ENCODE peak calls at places on chromosomes 12 and 14, in six cellular contexts. O, Z, M, Y, W and A are unnamed samples. For H3K4me1, the result is how much of the 10 kb centered on the place peaks cover.

GRCh38 chr12:62866451-62867082 is 68.4 kb downstream of the PPM1H start:
- DNase-seq in O (no peak), Z (no peak), M (no peak), Y (no peak), W (no peak), A (no peak)

GRCh38 chr12:106841471-106842302 is 67.2 kb downstream of the RIC8B start:
- DNase-seq in O (peak), Z (peak), M (no peak), Y (no peak), W (peak), A (no peak)

GRCh38 chr12:13102481-13103195 is 829 bp downstream of the GSG1 start:
- DNase-seq in O (no peak), Z (no peak), M (no peak), Y (no peak), W (no peak), A (no peak)

GRCh38 chr14:80954771-80955299 is 586 bp upstream of the TSHR start:
- DNase-seq in O (peak), Z (peak), M (peak), Y (peak), W (peak), A (peak)

GRCh38 chr12:50354908-50355307 is 41.5 kb downstream of the FAM186A start:
- DNase-seq in O (no peak), Z (no peak), M (no peak), Y (no peak), W (no peak), A (no peak)

GRCh38 chr14:90740081-90740480 is 76.1 kb downstream of the TTC7B start:
- DNase-seq in O (peak), Z (no peak), M (no peak), Y (no peak), W (no peak), A (no peak)

GRCh38 chr12:131833288-131833895 is 5.2 kb downstream of the MMP17 start:
- DNase-seq in O (no peak), Z (no peak), M (no peak), Y (no peak), W (no peak), A (peak)

GRCh38 chr14:100673085-100673806 is 53.4 kb upstream of the DLK1 start:
- DNase-seq in O (peak), Z (peak), M (peak), Y (peak), W (no peak), A (no peak)

GRCh38 chr14:76701436-76701835 is 59.8 kb upstream of the VASH1 start:
- DNase-seq in O (no peak), Z (no peak), M (no peak), Y (no peak), W (no peak), A (no peak)

GRCh38 chr12:133130808-133131128 is 341 bp downstream of the ZNF10 start:
- DNase-seq in O (no peak), Z (peak), M (peak), Y (peak), W (peak), A (peak)

GRCh38 chr12:26867084-26867483 is 34.1 kb upstream of the ITPR2 start:
- DNase-seq in O (no peak), Z (no peak), M (no peak), Y (no peak), W (no peak), A (no peak)

GRCh38 chr14:105201156-105201927 is 20.2 kb upstream of the NUDT14 start:
- DNase-seq in O (peak), Z (no peak), M (no peak), Y (no peak), W (no peak), A (no peak)

GRCh38 chr14:37246427-37246829 is 48.7 kb downstream of the MIPOL1 start:
- DNase-seq in O (no peak), Z (no peak), M (no peak), Y (no peak), W (no peak), A (no peak)

GRCh38 chr12:95733156-95733825 is 57.3 kb downstream of the NTN4 start:
- DNase-seq in O (no peak), Z (no peak), M (no peak), Y (no peak), W (no peak), A (no peak)

GRCh38 chr12:61452076-61452475 is 808.1 kb upstream of the USP15 start:
- DNase-seq in O (no peak), Z (no peak), M (no peak), Y (no peak), W (no peak), A (no peak)

GRCh38 chr14:41899416-41899815 is 292.7 kb downstream of the LRFN5 start:
- DNase-seq in O (no peak), Z (no peak), M (no peak), Y (no peak), W (no peak), A (no peak)

GRCh38 chr14:44369401-44370123 is 137.5 kb downstream of the FSCB start:
- DNase-seq in O (no peak), Z (no peak), M (no peak), Y (no peak), W (no peak), A (no peak)

GRCh38 chr14:78614651-78615050 is 444.5 kb downstream of the NRXN3 start:
- DNase-seq in O (no peak), Z (no peak), M (no peak), Y (no peak), W (no peak), A (no peak)

GRCh38 chr14:75860561-75861160 is 121.1 kb downstream of the TGFB3 start:
- DNase-seq in O (no peak), Z (no peak), M (no peak), Y (no peak), W (no peak), A (no peak)

GRCh38 chr14:29955087-29955486 is 27.4 kb upstream of the PRKD1 start:
- DNase-seq in O (no peak), Z (no peak), M (no peak), Y (no peak), W (no peak), A (no peak)

GRCh38 chr12:120321382-120322202 is 6.0 kb downstream of the PLA2G1B start:
- DNase-seq in O (peak), Z (peak), M (peak), Y (no peak), W (no peak), A (no peak)

GRCh38 chr14:73250317-73250713 is 13.0 kb downstream of the PAPLN start:
- DNase-seq in O (no peak), Z (no peak), M (no peak), Y (no peak), W (no peak), A (no peak)

GRCh38 chr12:12266389-12266872 is 413 bp downstream of the LRP6 start:
- DNase-seq in O (no peak), Z (peak), M (no peak), Y (no peak), W (peak), A (no peak)

GRCh38 chr14:59118171-59118570 is 70.3 kb upstream of the DAAM1 start:
- DNase-seq in O (no peak), Z (no peak), M (no peak), Y (no peak), W (no peak), A (no peak)

GRCh38 chr14:39731912-39732311 is 299.7 kb upstream of the FBXO33 start:
- DNase-seq in O (no peak), Z (no peak), M (no peak), Y (no peak), W (no peak), A (no peak)

GRCh38 chr12:8784464-8784863 is 38.0 kb upstream of the A2ML1 start:
- DNase-seq in O (no peak), Z (no peak), M (no peak), Y (no peak), W (no peak), A (no peak)

GRCh38 chr14:75880512-75880911 is 101.3 kb downstream of the TGFB3 start:
- DNase-seq in O (no peak), Z (no peak), M (no peak), Y (no peak), W (no peak), A (no peak)

GRCh38 chr14:59428581-59429012 is 36.6 kb downstream of the GPR135 start:
- DNase-seq in O (no peak), Z (no peak), M (no peak), Y (no peak), W (no peak), A (no peak)

GRCh38 chr14:37253905-37254304 is 56.2 kb downstream of the MIPOL1 start:
- DNase-seq in O (no peak), Z (no peak), M (no peak), Y (no peak), W (no peak), A (no peak)

GRCh38 chr12:123043536-123044001 is 63.1 kb downstream of the ARL6IP4 start:
- DNase-seq in O (peak), Z (peak), M (peak), Y (peak), W (peak), A (peak)

GRCh38 chr12:102948941-102949352 is 8.5 kb upstream of the ASCL1 start:
- DNase-seq in O (peak), Z (peak), M (no peak), Y (no peak), W (peak), A (peak)

GRCh38 chr12:90037740-90038139 is 329.1 kb upstream of the ATP2B1 start:
- DNase-seq in O (no peak), Z (no peak), M (no peak), Y (no peak), W (no peak), A (no peak)

GRCh38 chr12:79766705-79767464 is 76.1 kb upstream of the PAWR start:
- DNase-seq in O (no peak), Z (no peak), M (no peak), Y (no peak), W (no peak), A (no peak)

GRCh38 chr12:115817399-115817798 is 460.1 kb downstream of the MED13L start:
- DNase-seq in O (no peak), Z (no peak), M (no peak), Y (no peak), W (no peak), A (no peak)

GRCh38 chr12:108516511-108517275 is 1.6 kb downstream of the FICD start:
- DNase-seq in O (no peak), Z (no peak), M (no peak), Y (no peak), W (no peak), A (no peak)

GRCh38 chr14:90897022-90897421 is 80.8 kb upstream of the TTC7B start:
- DNase-seq in O (no peak), Z (peak), M (no peak), Y (no peak), W (no peak), A (no peak)

DNA sequence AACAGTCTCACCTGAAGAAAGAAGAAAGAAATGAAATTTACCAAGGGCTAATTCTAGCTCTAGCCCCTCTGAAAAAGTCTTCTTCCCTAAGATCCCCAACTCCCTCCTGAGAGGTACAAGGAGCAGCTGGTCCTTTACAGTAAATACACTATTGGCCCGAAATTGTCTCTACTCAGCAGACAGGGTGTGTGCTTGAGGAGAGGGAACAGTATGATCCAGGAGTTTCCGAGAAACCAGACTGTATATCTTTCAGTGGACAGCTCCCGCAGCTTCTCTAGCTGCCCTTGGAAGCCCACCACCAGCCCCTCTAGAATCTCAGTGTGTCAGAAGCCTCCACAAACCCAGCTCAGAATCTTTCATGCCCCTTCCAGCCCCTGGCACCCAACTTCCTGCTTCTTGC is 8.1 kb downstream of the GPR84 start:
- DNase-seq in O (no peak), Z (no peak), M (no peak), Y (no peak), W (no peak), A (no peak)
- H3K27ac ChIP-seq in O (peak), Z (peak), M (peak), Y (peak), W (peak), A (no peak)

DNA sequence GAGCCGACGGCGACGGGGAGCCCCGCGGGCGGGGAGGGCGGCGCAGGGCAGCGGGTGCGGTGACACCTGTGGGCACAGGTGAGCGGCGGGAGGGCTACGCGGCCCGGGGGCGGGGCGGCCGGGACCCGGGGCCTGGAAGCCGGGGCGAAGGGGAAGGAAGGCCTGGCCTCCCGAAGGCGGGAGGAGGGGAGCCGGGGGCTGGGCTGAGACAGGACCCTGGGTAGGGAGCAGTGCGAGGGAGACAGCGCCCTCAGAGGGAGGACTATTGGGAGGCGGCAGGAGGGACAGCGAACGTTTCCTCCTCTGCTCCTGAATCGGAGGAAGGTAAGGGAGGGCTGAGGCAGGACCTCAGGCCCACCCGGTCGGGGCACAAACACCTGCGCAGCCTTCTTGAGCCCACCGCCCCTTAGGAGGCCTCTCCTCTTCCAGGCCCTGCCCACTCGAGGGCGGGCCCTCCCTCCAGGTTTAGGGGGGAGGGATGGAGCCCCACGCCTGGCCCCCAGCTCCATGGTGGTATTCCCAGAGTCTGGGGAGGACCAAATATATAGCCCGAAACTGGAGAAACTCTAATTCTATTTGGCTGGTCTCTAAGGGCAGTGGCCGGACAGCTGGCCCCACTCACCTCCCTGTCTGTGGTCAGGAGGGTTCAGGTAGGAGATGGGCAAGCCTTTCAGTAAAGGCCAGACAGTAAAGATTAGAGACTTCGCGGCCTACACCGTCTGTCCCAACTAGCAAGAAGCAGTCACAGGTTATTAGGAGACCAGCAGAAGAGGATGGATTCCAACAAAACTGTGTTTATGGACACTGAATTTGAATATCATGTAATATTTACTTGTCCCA is 509 bp downstream of the PLEKHG6 start:
- DNase-seq in O (no peak), Z (no peak), M (peak), Y (no peak), W (no peak), A (no peak)
- H3K4me1 ChIP-seq in O (under half), Z (under half), M (under half), Y (under half), W (under half), A (under half)

DNA sequence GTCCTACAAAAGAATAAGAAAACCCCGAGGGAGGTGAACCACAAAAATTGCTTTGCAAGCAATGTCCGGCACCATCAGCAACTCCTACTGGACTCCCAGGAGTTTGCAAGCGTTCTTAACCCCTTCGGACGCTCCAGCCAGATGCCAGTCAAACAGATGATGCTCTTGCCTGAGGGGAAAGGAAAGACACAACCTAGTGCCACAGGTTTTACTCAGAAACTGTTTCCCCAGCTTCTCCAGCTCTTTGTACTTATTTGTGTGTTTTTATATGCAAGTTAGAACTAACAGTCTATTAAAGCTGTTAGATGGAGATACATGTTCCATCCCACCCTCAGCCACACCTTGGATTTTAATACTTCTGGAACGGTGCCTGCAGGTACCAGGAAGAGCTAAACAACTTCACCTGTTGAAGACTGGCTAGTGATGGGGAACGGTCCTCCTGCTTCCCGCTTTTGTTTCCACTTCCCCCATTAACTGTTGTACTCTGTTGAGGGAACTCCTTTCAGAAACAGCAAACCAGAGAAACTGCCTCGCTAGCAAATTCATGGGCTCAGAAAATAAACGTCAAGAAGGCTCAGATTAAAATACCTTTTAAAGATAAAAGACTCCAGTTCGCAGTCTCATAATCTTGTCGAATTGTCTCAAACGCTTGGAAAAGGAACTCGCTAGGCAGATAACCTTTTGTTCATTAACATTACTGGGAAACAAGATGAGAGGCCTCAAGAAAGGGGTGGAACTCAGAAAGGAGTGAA is 1.1 kb upstream of the FERMT2 start:
- DNase-seq in O (peak), Z (peak), M (no peak), Y (peak), W (peak), A (peak)
- TF ChIP-seq CTCF in O (no peak), Z (peak), M (peak), Y (peak), W (peak), A (peak)

GRCh38 chr14:21042918-21043317 is 756 bp downstream of the RNASE7 start:
- DNase-seq in O (peak), Z (no peak), M (no peak), Y (no peak), W (peak), A (no peak)

GRCh38 chr14:21041676-21042433 is at the start of gene RNASE7:
- DNase-seq in O (peak), Z (no peak), M (no peak), Y (no peak), W (peak), A (no peak)

GRCh38 chr14:21040370-21040925 is 1.7 kb upstream of the RNASE7 start:
- DNase-seq in O (no peak), Z (no peak), M (no peak), Y (no peak), W (no peak), A (no peak)

GRCh38 chr14:21044106-21044618 is 2.0 kb downstream of the RNASE7 start:
- DNase-seq in O (no peak), Z (peak), M (peak), Y (no peak), W (peak), A (no peak)

DNA sequence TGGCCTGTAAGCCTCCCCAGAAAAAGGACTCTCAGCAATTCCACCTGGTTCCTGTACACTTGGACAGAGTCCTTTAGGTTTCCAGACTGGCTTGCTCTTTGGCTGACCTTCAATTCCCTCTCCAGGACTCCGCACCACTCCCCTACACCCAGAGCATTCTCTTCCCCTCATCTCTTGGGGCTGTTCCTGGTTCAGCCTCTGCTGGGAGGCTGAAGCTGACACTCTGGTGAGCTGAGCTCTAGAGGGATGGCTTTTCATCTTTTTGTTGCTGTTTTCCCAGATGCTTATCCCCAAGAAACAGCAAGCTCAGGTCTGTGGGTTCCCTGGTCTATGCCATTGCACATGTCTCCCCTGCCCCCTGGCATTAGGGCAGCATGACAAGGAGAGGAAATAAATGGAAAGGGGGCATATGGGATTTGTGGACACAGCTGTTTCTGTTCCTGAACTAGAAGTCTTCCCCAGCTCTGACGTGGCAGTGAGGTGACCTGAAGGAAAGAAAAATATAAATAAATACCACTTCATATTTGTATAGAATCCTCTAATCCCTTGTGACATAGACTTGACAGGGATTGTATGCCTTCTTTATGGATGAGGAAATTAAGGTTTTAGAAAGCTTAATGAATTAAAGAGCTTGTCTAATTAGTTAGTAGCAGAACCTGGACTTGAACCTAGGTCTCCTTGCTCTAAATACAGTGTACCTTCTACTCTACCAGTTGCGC is 1.4 kb downstream of the RNASE7 start:
- DNase-seq in O (no peak), Z (no peak), M (no peak), Y (no peak), W (no peak), A (no peak)
- H3K27ac ChIP-seq in O (peak), Z (peak), M (peak), Y (peak), W (peak), A (no peak)

DNA sequence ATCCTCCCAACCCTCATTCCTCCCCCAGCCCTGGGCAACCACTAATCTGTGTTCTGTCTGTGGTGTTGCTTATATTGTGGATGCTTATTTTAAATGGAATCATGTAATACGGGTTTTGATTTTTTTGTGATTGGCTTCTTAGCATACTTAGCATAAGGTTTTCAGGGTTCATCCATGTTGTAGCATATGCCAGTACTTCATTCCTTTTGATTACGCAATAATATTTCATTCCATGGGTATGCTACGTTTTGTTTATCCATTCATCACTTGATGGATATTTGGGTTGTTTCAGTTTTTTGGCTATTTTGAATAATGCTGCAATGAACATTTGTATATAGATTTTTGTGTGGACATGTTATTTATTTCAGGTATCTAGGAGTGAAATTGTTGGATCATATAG is 82.9 kb downstream of the TSPAN9 start:
- DNase-seq in O (no peak), Z (no peak), M (no peak), Y (no peak), W (no peak), A (no peak)
- H3K4me1 ChIP-seq in O (under half), Z (under half), M (under half), Y (under half), W (under half), A (under half)

GRCh38 chr12:24596768-24597388 is 352.0 kb downstream of the BCAT1 start:
- DNase-seq in O (no peak), Z (no peak), M (no peak), Y (no peak), W (no peak), A (no peak)
- TF ChIP-seq CTCF in O (peak), Z (peak), M (peak), Y (peak), W (peak), A (peak)

GRCh38 chr12:46983959-46984833 is 95.2 kb upstream of the PCED1B start:
- DNase-seq in O (peak), Z (peak), M (no peak), Y (no peak), W (peak), A (no peak)
- H3K27ac ChIP-seq in O (no peak), Z (no peak), M (no peak), Y (no peak), W (no peak), A (no peak)